ENCODE peak calls at places on chromosomes 7 and 10, in six cellular contexts. U, L, W, Z, K and R are unnamed samples.

GRCh38 chr7:15199482-15199881 is 296.9 kb upstream of the DGKB start:
- DNase-seq in Z (peak), K (peak), W (no peak), L (no peak), U (no peak), R (peak)

GRCh38 chr10:83252169-83252568 is 887.1 kb upstream of the GHITM start:
- DNase-seq in L (no peak), K (no peak), Z (no peak), W (no peak), U (no peak), R (no peak)

GRCh38 chr7:22433710-22434460 is 66.1 kb downstream of the STEAP1B start:
- DNase-seq in L (no peak), K (no peak), Z (peak), W (no peak), U (no peak), R (no peak)

GRCh38 chr7:140625908-140626868 is 14.4 kb downstream of the DENND2A start:
- DNase-seq in K (no peak), U (peak), W (no peak), L (no peak), Z (peak), R (peak)

GRCh38 chr7:154864531-154864908 is 138.4 kb downstream of the PAXIP1 start:
- DNase-seq in U (no peak), K (no peak), L (no peak), W (no peak), Z (no peak), R (no peak)

GRCh38 chr7:150715738-150716137 is 675 bp upstream of the GIMAP1 start:
- DNase-seq in W (no peak), K (no peak), U (no peak), Z (no peak), L (no peak), R (no peak)

GRCh38 chr7:27066148-27066547 is 29.7 kb downstream of the HOXA1 start:
- DNase-seq in L (no peak), W (no peak), Z (no peak), K (no peak), U (no peak), R (peak)

GRCh38 chr10:7410306-7410799 is 481 bp downstream of the SFMBT2 start:
- DNase-seq in L (no peak), K (peak), W (peak), Z (peak), U (no peak), R (no peak)

GRCh38 chr10:106956216-106956915 is 208.1 kb downstream of the SORCS1 start:
- DNase-seq in L (no peak), K (no peak), W (no peak), Z (no peak), U (no peak), R (no peak)

GRCh38 chr10:94405406-94405805 is 3.1 kb downstream of the TBC1D12 start:
- DNase-seq in K (no peak), L (no peak), W (no peak), U (no peak), Z (no peak), R (no peak)

GRCh38 chr7:49001610-49002033 is 77.3 kb downstream of the CDC14C start:
- DNase-seq in L (no peak), Z (peak), W (no peak), U (no peak), K (peak), R (no peak)

GRCh38 chr10:132788180-132788830 is 2.4 kb upstream of the NKX6-2 start:
- DNase-seq in L (no peak), W (no peak), Z (peak), U (no peak), K (no peak), R (no peak)

GRCh38 chr10:86334515-86335085 is 32.0 kb downstream of the GRID1 start:
- DNase-seq in L (peak), U (no peak), W (no peak), K (no peak), Z (no peak), R (no peak)

GRCh38 chr7:67805921-67806471 is 809.4 kb downstream of the TYW1 start:
- DNase-seq in K (no peak), W (no peak), Z (no peak), U (no peak), L (no peak), R (no peak)

GRCh38 chr7:99624487-99624886 is 7.7 kb downstream of the ZSCAN25 start:
- DNase-seq in W (peak), U (no peak), Z (no peak), K (peak), L (no peak), R (no peak)

GRCh38 chr7:69598081-69598486 is at the start of gene AUTS2:
- DNase-seq in L (no peak), Z (peak), U (peak), W (peak), K (peak), R (peak)

GRCh38 chr10:85641479-85641967 is 725.1 kb downstream of the GRID1 start:
- DNase-seq in Z (no peak), W (no peak), L (peak), U (no peak), K (peak), R (peak)

GRCh38 chr7:128955981-128956380 is 18.3 kb downstream of the IRF5 start:
- DNase-seq in K (no peak), W (no peak), L (no peak), U (no peak), Z (no peak), R (no peak)

GRCh38 chr10:8998751-8999150 is 944.3 kb downstream of the GATA3 start:
- DNase-seq in Z (no peak), U (no peak), W (no peak), K (no peak), L (no peak), R (no peak)

GRCh38 chr10:72653383-72654096 is 27.7 kb upstream of the MICU1 start:
- DNase-seq in L (no peak), U (no peak), Z (peak), K (no peak), W (no peak), R (no peak)

GRCh38 chr10:30013684-30014246 is 45.6 kb downstream of the JCAD start:
- DNase-seq in K (no peak), U (no peak), Z (peak), W (no peak), L (no peak), R (peak)

GRCh38 chr7:45885264-45885882 is 2.9 kb upstream of the IGFBP1 start:
- DNase-seq in K (no peak), W (no peak), U (no peak), L (peak), Z (no peak), R (no peak)

GRCh38 chr7:107659666-107660065 is 962 bp upstream of the SLC26A4 start:
- DNase-seq in K (peak), Z (peak), L (peak), W (no peak), U (no peak), R (no peak)

GRCh38 chr7:94303736-94304135 is 91.0 kb upstream of the COL1A2 start:
- DNase-seq in Z (peak), W (no peak), U (no peak), K (no peak), L (no peak), R (no peak)

GRCh38 chr7:141550694-141551079 is 523 bp upstream of the AGK start:
- DNase-seq in U (no peak), K (no peak), W (no peak), L (no peak), Z (no peak), R (no peak)

GRCh38 chr7:55504093-55504859 is 68.0 kb downstream of the VOPP1 start:
- DNase-seq in U (no peak), K (no peak), W (no peak), L (no peak), Z (peak), R (no peak)

GRCh38 chr10:31697271-31698168 is 231.1 kb downstream of the ARHGAP12 start:
- DNase-seq in L (no peak), Z (peak), U (peak), K (no peak), W (no peak), R (peak)

GRCh38 chr10:109504401-109504800 is 418.9 kb downstream of the XPNPEP1 start:
- DNase-seq in K (no peak), Z (no peak), L (no peak), W (no peak), U (no peak), R (no peak)

GRCh38 chr10:100019824-100020160 is 10.0 kb upstream of the DNMBP start:
- DNase-seq in K (no peak), Z (no peak), L (no peak), U (no peak), W (no peak), R (no peak)

GRCh38 chr7:41629711-41630111 is 73.2 kb downstream of the INHBA start:
- DNase-seq in Z (no peak), K (no peak), U (no peak), W (no peak), L (no peak), R (no peak)

GRCh38 chr7:134854816-134855215 is 75.4 kb downstream of the CALD1 start:
- DNase-seq in Z (peak), L (no peak), W (no peak), U (no peak), K (peak), R (no peak)

DNA sequence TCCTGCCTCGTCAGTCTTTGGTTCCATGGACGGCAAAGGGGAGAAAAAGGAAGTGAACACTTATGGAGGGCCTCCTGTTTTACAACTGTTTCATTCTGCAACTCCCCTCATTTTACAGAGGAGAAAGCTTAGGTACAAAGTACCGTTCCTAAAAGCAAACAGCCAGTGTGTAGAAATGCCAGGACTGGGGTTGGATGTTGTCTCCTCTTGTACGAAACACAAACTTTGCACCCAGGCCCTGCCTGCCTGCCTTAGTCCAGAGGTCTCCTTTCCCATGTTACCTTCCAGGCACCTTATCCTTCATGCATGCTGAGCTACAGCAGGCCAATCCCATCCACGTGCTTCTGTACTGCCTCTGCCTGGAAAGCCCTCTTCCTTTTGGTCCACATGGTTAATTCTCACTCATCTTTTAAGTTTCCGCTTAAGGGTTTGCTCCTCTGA is 86.0 kb downstream of the ICA1 start:
- DNase-seq in W (no peak), U (no peak), L (no peak), Z (no peak), K (peak), R (no peak)
- H3K4me3 ChIP-seq in W (peak), U (no peak), L (no peak), Z (no peak), K (no peak), R (no peak)

GRCh38 chr7:30700941-30701340 is 18.7 kb upstream of the CRHR2 start:
- DNase-seq in L (no peak), Z (no peak), K (no peak), W (no peak), U (no peak), R (no peak)

GRCh38 chr7:30703756-30704155 is 21.5 kb upstream of the CRHR2 start:
- DNase-seq in Z (peak), L (no peak), K (no peak), W (no peak), U (no peak), R (no peak)

GRCh38 chr7:30705008-30705407 is 22.8 kb upstream of the CRHR2 start:
- DNase-seq in K (no peak), Z (no peak), W (no peak), L (no peak), U (no peak), R (no peak)

GRCh38 chr7:30699706-30700495 is 17.6 kb upstream of the CRHR2 start:
- DNase-seq in U (no peak), Z (no peak), L (no peak), W (no peak), K (no peak), R (no peak)

DNA sequence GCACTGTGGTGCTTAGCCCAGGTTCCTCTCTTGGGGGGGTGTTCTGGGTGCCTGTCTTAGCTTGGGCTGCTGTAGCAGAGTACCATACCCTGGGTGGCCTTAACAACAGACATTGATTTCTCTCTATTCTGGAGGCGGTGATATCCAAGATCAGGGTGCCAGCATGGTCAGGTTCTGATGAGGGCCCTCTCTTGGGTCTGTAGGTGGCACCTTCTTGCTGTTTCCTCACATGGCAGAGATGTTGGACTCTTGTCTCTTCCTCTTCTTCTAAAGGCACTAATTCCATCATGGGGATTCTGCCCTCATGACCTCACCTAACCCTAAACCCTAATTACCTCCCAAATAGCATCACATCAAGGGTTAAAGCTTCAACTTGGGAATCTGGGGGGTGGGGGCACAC is 19.9 kb upstream of the CRHR2 start:
- DNase-seq in Z (no peak), L (no peak), W (peak), K (peak), U (no peak), R (no peak)
- TF ChIP-seq CTCF in Z (peak), L (no peak), W (no peak), K (peak), U (no peak), R (no peak)

DNA sequence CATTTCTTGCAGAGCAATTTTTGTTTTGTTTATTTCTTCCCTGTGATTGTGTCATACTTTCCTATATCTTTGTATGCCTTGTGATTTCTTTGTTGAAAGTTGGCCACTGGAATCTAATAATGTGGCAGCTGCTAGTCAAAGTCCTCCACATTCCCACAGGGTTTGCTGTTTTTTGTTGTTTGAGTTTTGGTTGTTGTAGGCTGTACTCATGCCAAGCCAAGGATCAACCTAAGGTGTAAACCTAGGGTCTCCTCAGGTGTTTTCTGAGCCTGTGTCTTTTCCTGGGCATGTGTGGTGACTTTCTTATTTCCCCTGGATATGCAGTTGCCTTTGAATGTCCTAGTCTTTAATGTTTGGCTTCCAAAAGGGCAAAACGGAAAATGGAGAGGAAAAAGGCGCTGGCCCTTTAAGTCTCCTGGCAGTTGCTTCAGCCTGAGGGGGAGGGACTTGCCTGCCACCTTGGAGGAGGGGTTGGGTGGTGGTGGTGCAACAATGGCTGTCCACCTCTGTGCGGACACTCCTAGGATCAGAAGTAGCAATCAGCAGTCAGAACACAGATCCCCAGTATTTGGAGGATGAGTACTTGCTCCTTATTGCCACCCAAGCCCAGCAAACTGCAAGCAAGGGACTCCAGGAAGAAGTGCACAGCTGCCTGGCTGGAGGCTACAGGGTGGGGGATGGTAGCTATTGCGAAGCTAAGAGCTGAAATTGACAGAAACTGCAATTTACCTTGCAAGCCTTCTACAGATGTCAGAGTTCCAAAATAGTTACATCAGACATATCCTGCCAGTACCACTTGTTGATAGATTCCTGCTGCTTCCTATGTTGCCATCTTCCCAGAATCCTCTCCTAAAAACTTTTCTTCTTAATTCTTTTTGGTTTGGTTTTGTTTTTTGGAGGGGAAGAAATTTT is 5.6 kb upstream of the ZNF518A start:
- DNase-seq in L (peak), U (no peak), W (no peak), K (peak), Z (peak), R (no peak)
- H3K4me3 ChIP-seq in L (peak), U (no peak), W (no peak), K (peak), Z (peak), R (peak)

GRCh38 chr10:36266923-36267322 is 624.8 kb upstream of the FZD8 start:
- DNase-seq in U (no peak), K (no peak), Z (no peak), L (no peak), W (no peak), R (no peak)

GRCh38 chr10:36271631-36272340 is 629.7 kb upstream of the FZD8 start:
- DNase-seq in U (no peak), K (no peak), L (no peak), W (no peak), Z (no peak), R (no peak)

GRCh38 chr10:36263871-36264270 is 621.8 kb upstream of the FZD8 start:
- DNase-seq in U (no peak), Z (no peak), L (no peak), W (no peak), K (no peak), R (no peak)

DNA sequence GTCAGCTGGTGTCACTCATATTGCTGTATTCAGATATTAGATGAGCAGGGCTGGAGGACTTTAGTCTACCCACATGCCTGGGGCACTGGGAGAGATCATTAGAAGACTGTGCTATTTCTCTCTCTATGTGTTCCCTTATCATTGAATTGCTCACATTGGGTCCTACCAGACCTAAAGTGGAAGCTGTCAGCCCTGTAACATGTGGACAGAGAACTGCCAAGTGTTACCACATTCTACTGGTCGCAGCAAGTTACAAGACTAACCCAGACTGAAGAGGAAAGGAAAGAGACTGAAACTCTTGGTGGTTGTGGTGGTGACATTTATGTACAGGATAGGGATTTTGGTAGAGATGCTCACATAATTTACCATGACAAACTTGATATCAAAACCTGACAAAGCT is 627.1 kb upstream of the FZD8 start:
- DNase-seq in K (no peak), U (no peak), Z (no peak), L (no peak), W (no peak), R (no peak)
- TF ChIP-seq CTCF in K (no peak), U (no peak), Z (no peak), L (no peak), W (no peak), R (no peak)

GRCh38 chr7:37848297-37848696 is at the start of gene NME8:
- DNase-seq in Z (no peak), W (no peak), K (no peak), U (no peak), L (no peak), R (no peak)
- H3K4me3 ChIP-seq in Z (no peak), W (no peak), K (no peak), U (no peak), L (no peak), R (no peak)

GRCh38 chr7:74053589-74054186 is 25.7 kb downstream of the ELN start:
- DNase-seq in L (no peak), K (no peak), Z (no peak), U (no peak), W (no peak), R (no peak)

GRCh38 chr7:74051193-74051592 is 23.2 kb downstream of the ELN start:
- DNase-seq in Z (peak), K (peak), L (no peak), W (no peak), U (no peak), R (no peak)

GRCh38 chr7:74052628-74053027 is 24.7 kb downstream of the ELN start:
- DNase-seq in Z (no peak), W (no peak), K (no peak), U (no peak), L (no peak), R (no peak)

GRCh38 chr7:74049997-74050798 is 22.2 kb downstream of the ELN start:
- DNase-seq in L (no peak), U (no peak), K (no peak), W (no peak), Z (no peak), R (no peak)

DNA sequence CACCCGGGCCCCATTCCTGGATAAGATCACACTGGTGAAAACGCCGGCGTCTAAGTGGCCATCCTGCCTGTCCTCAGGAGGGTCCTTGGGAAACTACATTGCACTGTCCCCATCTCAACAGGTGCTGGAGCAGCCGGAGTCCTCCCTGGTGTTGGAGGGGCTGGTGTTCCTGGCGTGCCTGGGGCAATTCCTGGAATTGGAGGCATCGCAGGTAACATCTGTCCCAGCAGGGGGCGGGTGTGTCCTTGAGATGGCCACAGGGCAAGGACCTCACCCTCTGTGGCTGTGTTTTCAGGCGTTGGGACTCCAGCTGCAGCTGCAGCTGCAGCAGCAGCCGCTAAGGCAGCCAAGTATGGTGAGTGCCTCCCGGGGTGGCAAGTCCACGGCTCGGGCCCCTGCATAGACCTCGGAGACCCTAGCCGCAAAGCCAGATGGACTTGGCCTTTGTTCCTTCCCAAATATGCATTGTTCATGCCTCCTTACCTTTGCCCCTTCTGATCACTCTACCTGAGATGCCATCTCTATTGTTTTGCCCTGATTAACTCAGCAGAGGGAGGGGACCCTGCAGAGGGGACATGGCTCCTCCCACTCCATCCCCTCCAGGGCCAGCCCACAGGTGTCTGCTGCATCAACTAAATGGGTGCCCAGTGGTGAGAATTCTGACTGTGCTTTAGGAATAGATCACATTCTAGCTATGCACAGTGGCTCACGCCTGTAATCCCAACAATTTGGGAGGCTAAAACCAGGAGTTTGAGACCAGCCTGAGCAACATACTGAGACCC is 23.8 kb downstream of the ELN start:
- DNase-seq in Z (peak), K (peak), W (no peak), U (no peak), L (peak), R (no peak)
- TF ChIP-seq CTCF in Z (peak), K (peak), W (no peak), U (no peak), L (peak), R (no peak)